ENCODE peak calls at places on chromosome 19, in four cellular contexts. N, E, G and A are unnamed samples.

GRCh38 chr19:14061751-14062557 is at the start of gene PALM3:
- DNase-seq in N (peak; percentile 5), E (no peak), G (no peak), A (no peak)

GRCh38 chr19:28293685-28294084 is 919.3 kb downstream of the UQCRFS1 start:
- DNase-seq in N (no peak), E (no peak), G (no peak), A (no peak)

GRCh38 chr19:17107546-17108452 is 32.2 kb downstream of the MYO9B start:
- DNase-seq in N (no peak), E (peak; percentile 16), G (peak; percentile 86), A (no peak)

GRCh38 chr19:16637535-16637934 is 9.5 kb upstream of the MED26 start:
- DNase-seq in N (no peak), E (no peak), G (no peak), A (no peak)

GRCh38 chr19:45809643-45810159 is 5.4 kb downstream of the RSPH6A start:
- DNase-seq in N (peak; percentile 53), E (no peak), G (peak; percentile 68), A (no peak)

GRCh38 chr19:50203281-50204080 is at the start of gene MYH14:
- DNase-seq in N (peak; percentile 95), E (peak; percentile 79), G (peak; percentile 95), A (peak; percentile 71)

GRCh38 chr19:47609885-47610545 is 1.1 kb downstream of the BICRA start:
- DNase-seq in N (peak; percentile 44), E (peak; percentile 41), G (peak; percentile 54), A (peak; percentile 72)

GRCh38 chr19:49858591-49858985 is 7.6 kb downstream of the PTOV1 start:
- DNase-seq in N (no peak), E (no peak), G (no peak), A (no peak)

GRCh38 chr19:7888145-7888825 is at the start of gene LRRC8E:
- DNase-seq in N (peak; percentile 90), E (peak; percentile 59), G (peak; percentile 50), A (peak; percentile 92)

GRCh38 chr19:12838182-12838890 is at the start of gene MAST1:
- DNase-seq in N (peak; percentile 88), E (no peak), G (peak; percentile 46), A (peak; percentile 86)

GRCh38 chr19:8086849-8087248 is 34.3 kb downstream of the CCL25 start:
- DNase-seq in N (no peak), E (no peak), G (no peak), A (no peak)

GRCh38 chr19:12636631-12637030 is 25.9 kb downstream of the ZNF791 start:
- DNase-seq in N (no peak), E (no peak), G (no peak), A (no peak)

GRCh38 chr19:49147923-49148682 is 7.1 kb downstream of the HRC start:
- DNase-seq in N (peak; percentile 77), E (no peak), G (no peak), A (no peak)

GRCh38 chr19:48867119-48867921 is 1.1 kb downstream of the PLEKHA4 start:
- DNase-seq in N (peak; percentile 73), E (no peak), G (no peak), A (no peak)

GRCh38 chr19:45091031-45091918 is 1.7 kb upstream of the PPP1R37 start:
- DNase-seq in N (peak; percentile 84), E (no peak), G (peak; percentile 100), A (peak; percentile 97)

GRCh38 chr19:31319465-31319864 is 29.8 kb downstream of the TSHZ3 start:
- DNase-seq in N (no peak), E (no peak), G (no peak), A (no peak)

GRCh38 chr19:50983625-50984292 is at the start of gene KLK7:
- DNase-seq in N (no peak), E (no peak), G (no peak), A (peak; percentile 66)

GRCh38 chr19:33274663-33275558 is 27.4 kb downstream of the CEBPA start:
- DNase-seq in N (no peak), E (no peak), G (no peak), A (no peak)

GRCh38 chr19:33108161-33108560 is 23.8 kb upstream of the WDR88 start:
- DNase-seq in N (no peak), E (no peak), G (no peak), A (no peak)

GRCh38 chr19:50717026-50717723 is 2.4 kb downstream of the SHANK1 start:
- DNase-seq in N (no peak), E (no peak), G (no peak), A (no peak)

GRCh38 chr19:4456566-4456842 is 1.1 kb downstream of the UBXN6 start:
- DNase-seq in N (no peak), E (no peak), G (no peak), A (no peak)

GRCh38 chr19:46606681-46607440 is 5.7 kb downstream of the CALM3 start:
- DNase-seq in N (no peak), E (no peak), G (no peak), A (no peak)

GRCh38 chr19:44682807-44683206 is 11.5 kb downstream of the CEACAM19 start:
- DNase-seq in N (no peak), E (no peak), G (no peak), A (no peak)

GRCh38 chr19:42132851-42133528 is 744 bp upstream of the POU2F2 start:
- DNase-seq in N (peak; percentile 89), E (peak; percentile 10), G (peak; percentile 61), A (peak; percentile 98)

GRCh38 chr19:49951806-49952474 is 9.0 kb downstream of the SIGLEC11 start:
- DNase-seq in N (no peak), E (no peak), G (no peak), A (no peak)

GRCh38 chr19:48724796-48725753 is 5.5 kb upstream of the MAMSTR start:
- DNase-seq in N (peak; percentile 79), E (no peak), G (peak; percentile 84), A (no peak)

GRCh38 chr19:10863107-10863700 is 8.1 kb upstream of the CARM1 start:
- DNase-seq in N (peak; percentile 63), E (peak; percentile 56), G (no peak), A (no peak)

GRCh38 chr19:32895384-32895783 is 25.8 kb upstream of the SLC7A9 start:
- DNase-seq in N (no peak), E (no peak), G (no peak), A (no peak)

GRCh38 chr19:14118165-14119051 is 846 bp upstream of the PRKACA start:
- DNase-seq in N (no peak), E (peak; percentile 71), G (no peak), A (no peak)

GRCh38 chr19:38564981-38565685 is 52.6 kb downstream of the MAP4K1 start:
- DNase-seq in N (no peak), E (no peak), G (peak; percentile 55), A (no peak)

GRCh38 chr19:48445256-48445605 is 552 bp upstream of the GRWD1 start:
- DNase-seq in N (peak; percentile 82), E (peak; percentile 82), G (peak; percentile 93), A (peak; percentile 53)

GRCh38 chr19:277581-278165 is 13.5 kb downstream of the PLPP2 start:
- DNase-seq in N (no peak), E (no peak), G (no peak), A (no peak)

GRCh38 chr19:13995017-13995728 is 10.9 kb downstream of the RFX1 start:
- DNase-seq in N (no peak), E (no peak), G (no peak), A (no peak)

GRCh38 chr19:53492153-53492552 is 24.6 kb downstream of the ZNF813 start:
- DNase-seq in N (no peak), E (no peak), G (no peak), A (no peak)

GRCh38 chr19:4557186-4557970 is 2.1 kb downstream of the SEMA6B start:
- DNase-seq in N (peak; percentile 65), E (no peak), G (no peak), A (peak; percentile 74)

GRCh38 chr19:39155741-39156140 is 30.2 kb downstream of the PAK4 start:
- DNase-seq in N (no peak), E (no peak), G (no peak), A (no peak)

GRCh38 chr19:19165396-19165795 is 4.7 kb downstream of the MEF2B start:
- DNase-seq in N (no peak), E (no peak), G (no peak), A (no peak)

GRCh38 chr19:19157808-19158207 is 12.3 kb downstream of the MEF2B start:
- DNase-seq in N (no peak), E (no peak), G (no peak), A (no peak)

GRCh38 chr19:19159534-19159933 is 10.5 kb downstream of the MEF2B start:
- DNase-seq in N (no peak), E (no peak), G (no peak), A (no peak)

GRCh38 chr19:19162495-19162894 is 7.6 kb downstream of the MEF2B start:
- DNase-seq in N (no peak), E (no peak), G (no peak), A (no peak)

GRCh38 chr19:19160489-19161035 is 9.5 kb downstream of the MEF2B start:
- DNase-seq in N (no peak), E (no peak), G (no peak), A (peak; percentile 33)
- TF ChIP-seq PHF8 in N (no peak), E (no peak), G (no peak), A (no peak)

GRCh38 chr19:43634877-43635560 is 4.6 kb downstream of the CADM4 start:
- DNase-seq in N (no peak), E (peak; percentile 69), G (no peak), A (no peak)
- TF ChIP-seq RAD21 in N (no peak), E (peak; percentile 15), G (no peak), A (no peak)

GRCh38 chr19:55640577-55641375 is at the start of gene ZNF580:
- DNase-seq in N (peak; percentile 86), E (peak; percentile 40), G (peak; percentile 77), A (no peak)
- TF ChIP-seq POLR2A in N (no peak), E (no peak), G (peak; percentile 47), A (no peak)

GRCh38 chr19:36686365-36687213 is 823 bp upstream of the ZNF567 start:
- DNase-seq in N (peak; percentile 9), E (no peak), G (no peak), A (no peak)
- TF ChIP-seq PHF8 in N (no peak), E (no peak), G (no peak), A (no peak)

GRCh38 chr19:3263866-3264265 is 39.4 kb downstream of the CELF5 start:
- DNase-seq in N (no peak), E (no peak), G (no peak), A (no peak)
- TF ChIP-seq RAD21 in N (no peak), E (no peak), G (no peak), A (no peak)